ENCODE peak calls at places on chromosomes 4 and X, in eight cellular contexts. One of them, this sample, is unnamed.

GRCh38 chr4:88130544-88131305 is 27.7 kb downstream of the ABCG2 start:
- DNase-seq in NCI-H2081 treated with DMSO at 0.1 percent for 48 hours: no peak
- DNase-seq in choroid plexus epithelial cell: no peak
- DNase-seq in NCI-H1092: no peak
- DNase-seq in psoas muscle: no peak
- DNase-seq in SW480: no peak
- DNase-seq in KBM-7: peak
- DNase-seq in skeletal muscle cell: no peak
- DNase-seq in this sample: no peak

GRCh38 chr4:113406723-113407016 is 354.9 kb downstream of the CAMK2D start:
- DNase-seq in NCI-H2081 treated with DMSO at 0.1 percent for 48 hours: peak
- DNase-seq in choroid plexus epithelial cell: no peak
- DNase-seq in NCI-H1092: peak
- DNase-seq in psoas muscle: no peak
- DNase-seq in SW480: no peak
- DNase-seq in KBM-7: no peak
- DNase-seq in skeletal muscle cell: no peak
- DNase-seq in this sample: peak

GRCh38 chr4:108590776-108591175 is 29.6 kb upstream of the RPL34 start:
- DNase-seq in NCI-H2081 treated with DMSO at 0.1 percent for 48 hours: no peak
- DNase-seq in choroid plexus epithelial cell: peak
- DNase-seq in NCI-H1092: no peak
- DNase-seq in psoas muscle: no peak
- DNase-seq in SW480: no peak
- DNase-seq in KBM-7: no peak
- DNase-seq in skeletal muscle cell: peak
- DNase-seq in this sample: no peak

GRCh38 chr4:10524196-10524833 is 67.1 kb upstream of the ZNF518B start:
- DNase-seq in NCI-H2081 treated with DMSO at 0.1 percent for 48 hours: no peak
- DNase-seq in choroid plexus epithelial cell: peak
- DNase-seq in NCI-H1092: no peak
- DNase-seq in psoas muscle: no peak
- DNase-seq in SW480: no peak
- DNase-seq in KBM-7: no peak
- DNase-seq in skeletal muscle cell: no peak
- DNase-seq in this sample: no peak

GRCh38 chrX:79270401-79270800 is 96.7 kb downstream of the ITM2A start:
- DNase-seq in NCI-H2081 treated with DMSO at 0.1 percent for 48 hours: no peak
- DNase-seq in choroid plexus epithelial cell: peak
- DNase-seq in NCI-H1092: no peak
- DNase-seq in psoas muscle: no peak
- DNase-seq in SW480: no peak
- DNase-seq in KBM-7: peak
- DNase-seq in skeletal muscle cell: no peak
- DNase-seq in this sample: no peak

GRCh38 chr4:13240066-13240465 is 244.1 kb downstream of the RAB28 start:
- DNase-seq in NCI-H2081 treated with DMSO at 0.1 percent for 48 hours: no peak
- DNase-seq in choroid plexus epithelial cell: no peak
- DNase-seq in NCI-H1092: no peak
- DNase-seq in psoas muscle: no peak
- DNase-seq in SW480: peak
- DNase-seq in KBM-7: no peak
- DNase-seq in skeletal muscle cell: no peak
- DNase-seq in this sample: no peak

GRCh38 chr4:89434364-89434988 is 126.9 kb upstream of the GPRIN3 start:
- DNase-seq in NCI-H2081 treated with DMSO at 0.1 percent for 48 hours: peak
- DNase-seq in choroid plexus epithelial cell: peak
- DNase-seq in NCI-H1092: peak
- DNase-seq in psoas muscle: no peak
- DNase-seq in SW480: peak
- DNase-seq in KBM-7: peak
- DNase-seq in skeletal muscle cell: no peak
- DNase-seq in this sample: peak

GRCh38 chrX:54641530-54641929 is 111.5 kb downstream of the GNL3L start:
- DNase-seq in NCI-H2081 treated with DMSO at 0.1 percent for 48 hours: no peak
- DNase-seq in choroid plexus epithelial cell: no peak
- DNase-seq in NCI-H1092: no peak
- DNase-seq in psoas muscle: no peak
- DNase-seq in SW480: no peak
- DNase-seq in KBM-7: no peak
- DNase-seq in skeletal muscle cell: no peak
- DNase-seq in this sample: no peak

GRCh38 chr4:2714071-2714770 is 41.9 kb downstream of the TNIP2 start:
- DNase-seq in NCI-H2081 treated with DMSO at 0.1 percent for 48 hours: no peak
- DNase-seq in choroid plexus epithelial cell: peak
- DNase-seq in NCI-H1092: no peak
- DNase-seq in psoas muscle: no peak
- DNase-seq in SW480: no peak
- DNase-seq in KBM-7: no peak
- DNase-seq in skeletal muscle cell: peak
- DNase-seq in this sample: no peak